ENCODE peak calls at places on chromosomes 12 and 14, in six cellular contexts. W is upper lobe of right lung, X is PC-3, O is mammary epithelial cell, Z is ovary, P is neural progenitor cell. G is an unnamed sample.

GRCh38 chr12:24748326-24748725 is 200.6 kb downstream of the BCAT1 start:
- DNase-seq in W (no peak), X (no peak), O (no peak), Z (no peak), P (peak; percentile 7), G (no peak)

GRCh38 chr14:63752449-63753169 is 24.7 kb upstream of the SGPP1 start:
- DNase-seq in W (no peak), X (peak; percentile 96), O (peak; percentile 53), Z (no peak), P (no peak), G (no peak)

GRCh38 chr14:63853831-63854293 is 1.1 kb downstream of the SYNE2 start:
- DNase-seq in W (peak; percentile 76), X (peak; percentile 73), O (peak; percentile 94), Z (peak; percentile 71), P (peak; percentile 68), G (peak; percentile 87)

GRCh38 chr14:99809864-99810854 is 16.9 kb downstream of the EML1 start:
- DNase-seq in W (no peak), X (no peak), O (no peak), Z (peak; percentile 27), P (no peak), G (no peak)

GRCh38 chr12:124545508-124546418 is 21.6 kb downstream of the NCOR2 start:
- DNase-seq in W (peak; percentile 70), X (no peak), O (no peak), Z (no peak), P (no peak), G (peak; percentile 90)

GRCh38 chr12:43099691-43100163 is 452.3 kb downstream of the ADAMTS20 start:
- DNase-seq in W (no peak), X (no peak), O (no peak), Z (no peak), P (no peak), G (no peak)

GRCh38 chr12:79422060-79422812 is 268.5 kb downstream of the PAWR start:
- DNase-seq in W (no peak), X (no peak), O (no peak), Z (no peak), P (no peak), G (no peak)

GRCh38 chr12:41103614-41104013 is 84.5 kb upstream of the PDZRN4 start:
- DNase-seq in W (no peak), X (no peak), O (no peak), Z (no peak), P (no peak), G (no peak)

GRCh38 chr14:76463105-76463504 is 87.2 kb downstream of the ESRRB start:
- DNase-seq in W (no peak), X (no peak), O (no peak), Z (no peak), P (no peak), G (no peak)

GRCh38 chr12:123757555-123757954 is 4.5 kb upstream of the DNAH10 start:
- DNase-seq in W (no peak), X (no peak), O (no peak), Z (no peak), P (no peak), G (no peak)

GRCh38 chr14:54902143-54902520 is 494 bp downstream of the GCH1 start:
- DNase-seq in W (peak; percentile 91), X (peak; percentile 85), O (peak; percentile 71), Z (peak; percentile 69), P (peak; percentile 77), G (peak; percentile 89)

GRCh38 chr12:45309826-45310626 is 94.1 kb downstream of the ANO6 start:
- DNase-seq in W (no peak), X (no peak), O (no peak), Z (no peak), P (no peak), G (no peak)

GRCh38 chr14:63938198-63939005 is 85.6 kb downstream of the SYNE2 start:
- DNase-seq in W (no peak), X (no peak), O (peak; percentile 63), Z (peak; percentile 63), P (no peak), G (peak; percentile 74)

GRCh38 chr14:73752297-73752992 is 38.3 kb upstream of the PNMA1 start:
- DNase-seq in W (peak; percentile 72), X (peak; percentile 64), O (peak; percentile 50), Z (peak; percentile 60), P (peak; percentile 38), G (peak; percentile 84)

GRCh38 chr14:78840898-78841297 is 670.7 kb downstream of the NRXN3 start:
- DNase-seq in W (no peak), X (no peak), O (no peak), Z (no peak), P (no peak), G (no peak)

GRCh38 chr14:88026890-88027289 is 22.0 kb downstream of the GPR65 start:
- DNase-seq in W (no peak), X (no peak), O (no peak), Z (no peak), P (no peak), G (no peak)

GRCh38 chr12:11904124-11904523 is 166.6 kb upstream of the BCL2L14 start:
- DNase-seq in W (no peak), X (no peak), O (no peak), Z (no peak), P (no peak), G (no peak)

GRCh38 chr12:46266869-46267617 is 1.8 kb downstream of the SLC38A1 start:
- DNase-seq in W (peak; percentile 79), X (peak; percentile 48), O (peak; percentile 51), Z (peak; percentile 49), P (peak; percentile 82), G (peak; percentile 85)

GRCh38 chr12:123873795-123874194 is 98.8 kb downstream of the CCDC92 start:
- DNase-seq in W (no peak), X (no peak), O (no peak), Z (no peak), P (no peak), G (no peak)

GRCh38 chr14:68193970-68194634 is 374.5 kb downstream of the RAD51B start:
- DNase-seq in W (no peak), X (no peak), O (no peak), Z (no peak), P (no peak), G (no peak)

GRCh38 chr14:68195126-68195525 is 375.5 kb downstream of the RAD51B start:
- DNase-seq in W (no peak), X (peak; percentile 38), O (no peak), Z (no peak), P (no peak), G (no peak)

GRCh38 chr14:68198713-68199464 is 379.3 kb downstream of the RAD51B start:
- DNase-seq in W (no peak), X (no peak), O (no peak), Z (no peak), P (no peak), G (no peak)

GRCh38 chr14:68203871-68204270 is 384.3 kb downstream of the RAD51B start:
- DNase-seq in W (no peak), X (no peak), O (no peak), Z (no peak), P (no peak), G (no peak)

GRCh38 chr14:68199465-68200145 is 380.0 kb downstream of the RAD51B start:
- DNase-seq in W (no peak), X (no peak), O (no peak), Z (peak; percentile 51), P (peak; percentile 86), G (no peak)
- TF ChIP-seq CTCF in W (no peak), X (no peak), O (no peak), Z (no peak), P (peak; percentile 14), G (no peak)

DNA sequence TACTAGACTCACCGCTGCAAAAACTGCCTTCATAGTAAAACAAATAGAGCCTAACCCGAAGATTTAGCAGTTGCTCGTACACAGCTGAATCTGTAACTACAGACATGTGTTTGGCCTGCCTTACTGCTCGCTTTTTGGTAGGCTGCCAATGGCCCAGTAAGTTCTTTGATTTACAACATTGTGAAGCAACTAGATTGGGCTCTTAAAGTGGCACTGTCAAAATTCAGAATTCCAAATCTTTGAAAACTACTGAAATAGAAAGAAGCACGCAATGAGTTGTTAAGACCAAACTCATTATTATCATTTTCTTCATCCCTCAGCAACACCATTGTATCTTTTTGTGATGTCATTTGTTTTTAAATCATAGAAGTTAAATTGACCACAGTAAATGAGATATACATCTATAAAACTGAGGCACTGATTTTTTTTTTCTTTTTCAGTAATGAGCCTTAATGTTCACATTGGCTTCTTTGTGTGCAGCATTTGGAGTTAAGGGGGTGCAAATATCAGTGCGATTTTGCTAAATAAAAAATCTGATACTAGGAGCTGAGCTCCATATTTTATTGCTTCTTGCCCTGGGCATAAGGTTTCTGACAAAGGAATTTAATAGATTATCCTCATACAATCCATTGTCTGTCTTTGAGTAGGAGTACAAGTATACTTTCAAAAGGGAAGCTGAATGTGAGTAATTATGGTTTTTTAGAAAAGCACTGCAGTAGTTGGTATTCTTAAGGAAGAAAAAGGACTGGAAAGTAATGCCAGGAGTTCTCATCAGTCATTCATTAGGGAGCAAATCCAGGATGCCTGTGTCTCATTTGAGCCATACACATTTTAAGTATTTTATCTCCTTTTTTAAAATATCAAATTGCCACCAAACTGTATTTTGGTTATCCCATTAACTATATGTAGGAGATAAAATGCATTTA is 138.5 kb downstream of the KICS2 start:
- DNase-seq in W (no peak), X (peak; percentile 58), O (peak; percentile 50), Z (peak; percentile 90), P (no peak), G (no peak)
- H3K4me1 ChIP-seq in W (peaks cover 32% of the 10 kb centered on the region), X (peaks cover 61% of the 10 kb centered on the region), O (peaks cover 38% of the 10 kb centered on the region), Z (peaks cover 20% of the 10 kb centered on the region), P (no peaks in the 10 kb centered on the region), G (peaks cover 7% of the 10 kb centered on the region)

GRCh38 chr12:90163975-90164374 is 455.3 kb upstream of the ATP2B1 start:
- DNase-seq in W (no peak), X (peak; percentile 16), O (no peak), Z (no peak), P (no peak), G (no peak)
- TF ChIP-seq CTCF in W (no peak), X (peak; percentile 41), O (no peak), Z (no peak), P (peak; percentile 8), G (no peak)

GRCh38 chr12:49744363-49744885 is 3.1 kb downstream of the TMBIM6 start:
- DNase-seq in W (no peak), X (no peak), O (no peak), Z (no peak), P (no peak), G (no peak)
- H3K4me1 ChIP-seq in W (peaks cover 44% of the 10 kb centered on the region), X (peaks cover 21% of the 10 kb centered on the region), O (peaks cover 19% of the 10 kb centered on the region), Z (peaks cover 16% of the 10 kb centered on the region), P (peaks cover 13% of the 10 kb centered on the region), G (peaks cover 20% of the 10 kb centered on the region)

GRCh38 chr12:57520008-57520726 is at the start of gene DDIT3:
- DNase-seq in W (peak; percentile 100), X (peak; percentile 98), O (peak; percentile 97), Z (peak; percentile 100), P (peak; percentile 59), G (peak; percentile 100)

GRCh38 chr12:57522019-57522886 is at the start of gene MBD6:
- DNase-seq in W (peak; percentile 98), X (peak; percentile 84), O (peak; percentile 89), Z (peak; percentile 97), P (peak; percentile 98), G (peak; percentile 99)

GRCh38 chr12:57519758-57520007 is 631 bp downstream of the DDIT3 start:
- DNase-seq in W (no peak), X (no peak), O (no peak), Z (no peak), P (peak; percentile 76), G (no peak)

GRCh38 chr12:57522887-57523705 is 472 bp downstream of the MBD6 start:
- DNase-seq in W (peak; percentile 89), X (peak; percentile 46), O (peak; percentile 23), Z (peak; percentile 73), P (no peak), G (peak; percentile 94)

GRCh38 chr12:57521475-57522018 is 1.1 kb upstream of the MBD6 start:
- DNase-seq in W (peak; percentile 77), X (no peak), O (no peak), Z (peak; percentile 71), P (peak; percentile 78), G (peak; percentile 84)
- TF ChIP-seq CTCF in W (no peak), X (no peak), O (no peak), Z (no peak), P (peak; percentile 4), G (no peak)

G was measured in kidney.